ENCODE peak calls at places on chromosomes 12 and 14, in six cellular contexts. Z is HFF-Myc, D is colonic mucosa, Y is cardiac muscle cell, A is astrocyte of the spinal cord, T is keratinocyte. U is an unnamed sample.

GRCh38 chr12:76878899-76879709 is at the start of gene CSRP2:
- DNase-seq in Z (peak), D (peak), Y (peak), A (peak), T (no peak), U (peak)

GRCh38 chr14:94056579-94057308 is 24.3 kb downstream of the DDX24 start:
- DNase-seq in Z (no peak), D (no peak), Y (no peak), A (no peak), T (no peak), U (no peak)

GRCh38 chr12:89280833-89281533 is 71.3 kb downstream of the DUSP6 start:
- DNase-seq in Z (no peak), D (no peak), Y (no peak), A (no peak), T (no peak), U (peak)

GRCh38 chr12:15155271-15155670 is 65.9 kb downstream of the RERG start:
- DNase-seq in Z (no peak), D (no peak), Y (no peak), A (no peak), T (no peak), U (peak)

GRCh38 chr12:45987339-45987726 is 3.0 kb downstream of the SCAF11 start:
- DNase-seq in Z (no peak), D (no peak), Y (no peak), A (no peak), T (no peak), U (peak)

GRCh38 chr12:54036620-54037359 is 3.9 kb downstream of the HOXC5 start:
- DNase-seq in Z (no peak), D (no peak), Y (no peak), A (no peak), T (no peak), U (peak)

GRCh38 chr14:65239143-65239672 is 136.9 kb upstream of the MAX start:
- DNase-seq in Z (no peak), D (peak), Y (peak), A (peak), T (no peak), U (no peak)

GRCh38 chr14:59252772-59253500 is 64.5 kb downstream of the DAAM1 start:
- DNase-seq in Z (no peak), D (no peak), Y (no peak), A (no peak), T (no peak), U (no peak)

GRCh38 chr12:12704593-12705230 is 8.7 kb upstream of the GPR19 start:
- DNase-seq in Z (peak), D (peak), Y (peak), A (peak), T (peak), U (peak)

GRCh38 chr12:113984464-113984863 is 18.3 kb upstream of the RBM19 start:
- DNase-seq in Z (no peak), D (no peak), Y (no peak), A (no peak), T (no peak), U (no peak)

GRCh38 chr12:44835641-44836379 is 40.3 kb downstream of the NELL2 start:
- DNase-seq in Z (no peak), D (no peak), Y (no peak), A (peak), T (peak), U (peak)

GRCh38 chr12:30417697-30418231 is 277.9 kb downstream of the IPO8 start:
- DNase-seq in Z (peak), D (no peak), Y (no peak), A (peak), T (peak), U (peak)

GRCh38 chr14:22532345-22533056 is 56.5 kb downstream of the DAD1 start:
- DNase-seq in Z (no peak), D (no peak), Y (peak), A (peak), T (no peak), U (no peak)

GRCh38 chr12:130879212-130879686 is 7.4 kb downstream of the RAN start:
- DNase-seq in Z (no peak), D (no peak), Y (no peak), A (no peak), T (no peak), U (no peak)

GRCh38 chr12:122840580-122841513 is 5.6 kb downstream of the HIP1R start:
- DNase-seq in Z (no peak), D (no peak), Y (no peak), A (no peak), T (peak), U (peak)

GRCh38 chr14:32013083-32013482 is 64.0 kb upstream of the ARHGAP5 start:
- DNase-seq in Z (no peak), D (no peak), Y (peak), A (no peak), T (no peak), U (no peak)

GRCh38 chr14:67757175-67757574 is 55.5 kb downstream of the RDH12 start:
- DNase-seq in Z (no peak), D (no peak), Y (no peak), A (no peak), T (no peak), U (no peak)

GRCh38 chr14:101877766-101878165 is 86.6 kb upstream of the DYNC1H1 start:
- DNase-seq in Z (no peak), D (no peak), Y (no peak), A (peak), T (no peak), U (no peak)

GRCh38 chr12:106195638-106196037 is 52.2 kb downstream of the CKAP4 start:
- DNase-seq in Z (no peak), D (peak), Y (peak), A (peak), T (no peak), U (no peak)

GRCh38 chr14:97713023-97713422 is 915.8 kb downstream of the VRK1 start:
- DNase-seq in Z (no peak), D (no peak), Y (no peak), A (peak), T (peak), U (peak)

GRCh38 chr12:132275110-132275531 is 54.3 kb downstream of the GALNT9 start:
- DNase-seq in Z (peak), D (peak), Y (no peak), A (no peak), T (no peak), U (no peak)

GRCh38 chr12:67427336-67427735 is 158.2 kb downstream of the CAND1 start:
- DNase-seq in Z (no peak), D (no peak), Y (no peak), A (no peak), T (no peak), U (no peak)

GRCh38 chr12:67433393-67434175 is 164.4 kb downstream of the CAND1 start:
- DNase-seq in Z (no peak), D (no peak), Y (no peak), A (peak), T (no peak), U (peak)

GRCh38 chr12:67428431-67428830 is 159.3 kb downstream of the CAND1 start:
- DNase-seq in Z (no peak), D (no peak), Y (no peak), A (no peak), T (no peak), U (peak)

GRCh38 chr12:67431436-67432049 is 162.4 kb downstream of the CAND1 start:
- DNase-seq in Z (no peak), D (no peak), Y (no peak), A (no peak), T (no peak), U (peak)

GRCh38 chr12:67430708-67431335 is 161.7 kb downstream of the CAND1 start:
- DNase-seq in Z (no peak), D (no peak), Y (peak), A (no peak), T (no peak), U (no peak)
- TF ChIP-seq CTCF in Z (no peak), D (no peak), Y (peak), A (no peak), T (no peak), U (no peak)

DNA sequence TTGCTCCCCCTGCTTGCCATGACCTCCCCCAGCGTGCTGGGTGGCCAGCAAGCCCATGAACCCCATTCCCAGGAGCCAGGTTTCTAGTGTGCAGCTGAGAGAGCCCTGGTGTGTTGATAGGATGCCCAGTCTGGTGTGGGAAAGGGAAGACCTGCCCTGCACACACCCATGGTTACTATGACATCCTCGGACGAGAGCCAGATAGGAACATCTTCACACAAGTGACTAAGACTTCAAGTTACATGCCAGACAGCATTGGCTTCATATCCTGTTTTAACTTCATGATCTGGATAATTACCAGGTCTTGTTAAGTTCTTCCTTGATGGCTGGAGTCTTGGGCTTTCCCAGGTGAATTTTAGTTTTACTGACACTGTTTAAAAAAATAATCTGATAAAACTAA is 196.6 kb upstream of the EGLN3 start:
- DNase-seq in Z (no peak), D (no peak), Y (no peak), A (no peak), T (no peak), U (peak)
- H3K4me3 ChIP-seq in Z (no peak), D (no peak), Y (no peak), A (no peak), T (no peak), U (no peak)

GRCh38 chr14:76641541-76641940 is 119.7 kb upstream of the VASH1 start:
- DNase-seq in Z (no peak), D (no peak), Y (no peak), A (no peak), T (no peak), U (no peak)

GRCh38 chr14:76640923-76641395 is 120.3 kb upstream of the VASH1 start:
- DNase-seq in Z (no peak), D (no peak), Y (no peak), A (no peak), T (no peak), U (no peak)

GRCh38 chr14:76639606-76640272 is 121.5 kb upstream of the VASH1 start:
- DNase-seq in Z (no peak), D (no peak), Y (no peak), A (no peak), T (no peak), U (no peak)

GRCh38 chr14:76647699-76648298 is 113.5 kb upstream of the VASH1 start:
- DNase-seq in Z (peak), D (no peak), Y (peak), A (peak), T (no peak), U (peak)

GRCh38 chr14:76644875-76645518 is 116.3 kb upstream of the VASH1 start:
- DNase-seq in Z (no peak), D (no peak), Y (peak), A (peak), T (no peak), U (peak)
- TF ChIP-seq CTCF in Z (peak), D (no peak), Y (peak), A (peak), T (peak), U (peak)

GRCh38 chr14:61698216-61698980 is 3.1 kb downstream of the HIF1A start:
- DNase-seq in Z (no peak), D (no peak), Y (peak), A (peak), T (no peak), U (no peak)
- H3K4me3 ChIP-seq in Z (peak), D (peak), Y (peak), A (peak), T (peak), U (peak)

GRCh38 chr14:99749142-99749541 is 44.1 kb upstream of the EML1 start:
- DNase-seq in Z (no peak), D (no peak), Y (no peak), A (no peak), T (no peak), U (no peak)
- TF ChIP-seq CTCF in Z (peak), D (no peak), Y (peak), A (peak), T (no peak), U (no peak)

GRCh38 chr12:55828357-55828756 is 1.0 kb downstream of the DNAJC14 start:
- DNase-seq in Z (no peak), D (no peak), Y (no peak), A (no peak), T (no peak), U (no peak)
- H3K4me3 ChIP-seq in Z (peak), D (peak), Y (no peak), A (peak), T (peak), U (peak)

DNA sequence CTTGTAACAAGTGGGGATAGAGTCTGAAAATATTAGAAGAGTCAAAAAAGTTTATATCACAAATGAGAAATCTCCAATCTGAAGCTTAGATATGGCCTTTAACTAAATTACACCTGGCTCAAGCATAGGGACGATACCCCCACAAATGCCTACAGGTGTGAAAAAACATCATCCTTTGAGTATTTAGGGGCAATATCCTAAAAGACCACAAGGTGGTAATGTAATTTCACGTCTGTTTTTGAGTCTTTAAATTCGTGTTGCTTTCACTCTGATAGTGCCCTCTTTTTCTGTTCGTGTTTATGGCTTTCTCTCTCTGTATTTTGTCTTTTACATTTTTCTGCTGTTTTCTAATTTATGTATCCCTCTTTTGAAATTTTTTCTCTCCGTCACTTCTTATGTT is 84.3 kb downstream of the ETNK1 start:
- DNase-seq in Z (no peak), D (no peak), Y (peak), A (peak), T (no peak), U (peak)
- TF ChIP-seq CTCF in Z (no peak), D (no peak), Y (peak), A (peak), T (no peak), U (peak)

GRCh38 chr14:24331731-24332093 is 3.2 kb downstream of the ADCY4 start:
- DNase-seq in Z (no peak), D (no peak), Y (no peak), A (no peak), T (no peak), U (no peak)

GRCh38 chr14:24334431-24335271 is at the start of gene ADCY4:
- DNase-seq in Z (no peak), D (peak), Y (peak), A (no peak), T (no peak), U (no peak)

GRCh38 chr14:24329736-24330135 is 5.1 kb downstream of the ADCY4 start:
- DNase-seq in Z (no peak), D (peak), Y (no peak), A (no peak), T (no peak), U (no peak)

GRCh38 chr14:24330973-24331674 is 3.7 kb downstream of the ADCY4 start:
- DNase-seq in Z (no peak), D (no peak), Y (no peak), A (no peak), T (no peak), U (no peak)

DNA sequence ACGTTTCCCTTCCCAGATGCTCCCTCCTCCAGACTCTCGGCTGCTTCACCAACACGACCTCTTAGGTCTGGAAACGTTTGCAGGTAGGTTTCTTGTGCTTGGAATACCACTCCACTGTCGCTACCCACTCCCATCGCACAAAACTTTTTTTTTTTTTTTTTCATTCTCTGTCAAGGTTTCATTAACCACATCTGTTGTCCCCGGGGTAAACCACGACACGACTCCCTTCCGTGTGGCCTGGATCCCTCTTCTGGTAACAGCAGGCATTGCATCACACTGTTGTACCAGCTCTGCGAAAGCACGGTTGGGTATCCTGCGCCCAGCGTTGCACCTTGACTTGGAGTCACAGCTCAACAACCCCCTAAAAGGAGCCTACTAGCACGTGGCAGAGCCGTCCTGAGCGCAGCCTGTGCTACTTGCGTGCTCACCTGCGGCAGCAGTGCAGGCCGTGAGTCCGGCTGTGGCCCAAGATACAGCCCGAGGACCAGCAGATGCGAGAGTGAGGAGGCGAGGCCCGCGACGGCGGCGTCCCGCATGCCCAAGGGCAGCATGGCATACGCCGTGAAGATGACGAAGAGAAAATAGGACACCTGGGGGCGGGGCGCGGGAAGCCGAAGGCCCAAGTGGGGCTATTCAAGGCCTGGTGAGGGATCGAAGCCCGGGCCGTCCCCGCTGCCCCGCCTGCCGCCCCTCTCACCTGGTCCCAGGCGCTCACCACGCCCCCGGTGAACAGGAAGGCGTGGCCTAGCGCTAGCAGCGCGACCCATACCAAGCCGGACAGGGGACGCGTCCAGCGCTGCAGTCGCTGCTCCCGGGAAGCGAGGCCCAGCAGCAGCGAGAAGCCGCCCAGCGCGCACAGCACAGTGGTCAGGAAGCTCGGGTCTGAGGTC is 2.5 kb downstream of the ADCY4 start:
- DNase-seq in Z (no peak), D (peak), Y (peak), A (peak), T (no peak), U (peak)
- H3K4me3 ChIP-seq in Z (no peak), D (peak), Y (peak), A (peak), T (no peak), U (no peak)

GRCh38 chr12:79344855-79345840 is 345.6 kb downstream of the PAWR start:
- DNase-seq in Z (peak), D (peak), Y (peak), A (peak), T (peak), U (peak)
- TF ChIP-seq CTCF in Z (peak), D (peak), Y (peak), A (peak), T (peak), U (peak)

GRCh38 chr12:108803428-108804105 is 53.8 kb downstream of the SSH1 start:
- DNase-seq in Z (peak), D (peak), Y (peak), A (peak), T (peak), U (peak)

GRCh38 chr12:108800591-108800990 is 56.8 kb downstream of the SSH1 start:
- DNase-seq in Z (no peak), D (no peak), Y (no peak), A (peak), T (no peak), U (no peak)

GRCh38 chr12:108801736-108802665 is 55.4 kb downstream of the SSH1 start:
- DNase-seq in Z (peak), D (peak), Y (peak), A (peak), T (no peak), U (no peak)

GRCh38 chr12:108804361-108804949 is 52.9 kb downstream of the SSH1 start:
- DNase-seq in Z (no peak), D (peak), Y (peak), A (peak), T (no peak), U (no peak)

GRCh38 chr12:108802666-108803036 is 54.7 kb downstream of the SSH1 start:
- DNase-seq in Z (no peak), D (no peak), Y (no peak), A (peak), T (no peak), U (no peak)
- H3K4me3 ChIP-seq in Z (peak), D (no peak), Y (no peak), A (no peak), T (no peak), U (no peak)